ENCODE peak calls at places on chromosome 17, in four cellular contexts. One of them, this sample, is unnamed.

GRCh38 chr17:82536220-82537201 is 17.0 kb downstream of the FOXK2 start:
- DNase-seq in H9: no peak
- DNase-seq in H1: no peak
- DNase-seq in IMR-90: peak
- DNase-seq in this sample: no peak

GRCh38 chr17:77497578-77497934 is 356.8 kb downstream of the SEC14L1 start:
- DNase-seq in H9: no peak
- DNase-seq in H1: no peak
- DNase-seq in IMR-90: no peak
- DNase-seq in this sample: no peak

GRCh38 chr17:7852262-7852670 is 2.6 kb upstream of the TMEM88 start:
- DNase-seq in H9: no peak
- DNase-seq in H1: no peak
- DNase-seq in IMR-90: no peak
- DNase-seq in this sample: no peak

GRCh38 chr17:14310101-14310500 is 9.2 kb downstream of the HS3ST3B1 start:
- DNase-seq in H9: peak
- DNase-seq in H1: no peak
- DNase-seq in IMR-90: no peak
- DNase-seq in this sample: no peak

GRCh38 chr17:15463363-15463762 is 4.1 kb downstream of the CDRT4 start:
- DNase-seq in H9: peak
- DNase-seq in H1: no peak
- DNase-seq in IMR-90: peak
- DNase-seq in this sample: peak

GRCh38 chr17:44331249-44331760 is 6.7 kb upstream of the SLC25A39 start:
- DNase-seq in H9: peak
- DNase-seq in H1: peak
- DNase-seq in IMR-90: peak
- DNase-seq in this sample: peak

GRCh38 chr17:7380321-7380720 is 568 bp upstream of the TNK1 start:
- DNase-seq in H9: peak
- DNase-seq in H1: no peak
- DNase-seq in IMR-90: peak
- DNase-seq in this sample: peak

GRCh38 chr17:75404223-75404738 is 1.2 kb downstream of the GRB2 start:
- DNase-seq in H9: peak
- DNase-seq in H1: no peak
- DNase-seq in IMR-90: peak
- DNase-seq in this sample: peak

GRCh38 chr17:3594056-3594810 is 15.0 kb downstream of the TRPV1 start:
- DNase-seq in H9: no peak
- DNase-seq in H1: no peak
- DNase-seq in IMR-90: peak
- DNase-seq in this sample: peak

GRCh38 chr17:58329035-58329807 is 626 bp upstream of the TSPOAP1 start:
- DNase-seq in H9: no peak
- DNase-seq in H1: peak
- DNase-seq in IMR-90: no peak
- DNase-seq in this sample: peak

GRCh38 chr17:57679356-57679755 is 65.7 kb downstream of the CCDC182 start:
- DNase-seq in H9: no peak
- DNase-seq in H1: peak
- DNase-seq in IMR-90: no peak
- DNase-seq in this sample: no peak

GRCh38 chr17:79028496-79029326 is 4.7 kb downstream of the C1QTNF1 start:
- DNase-seq in H9: no peak
- DNase-seq in H1: no peak
- DNase-seq in IMR-90: no peak
- DNase-seq in this sample: no peak

GRCh38 chr17:17751489-17751995 is 70.3 kb downstream of the RAI1 start:
- DNase-seq in H9: no peak
- DNase-seq in H1: no peak
- DNase-seq in IMR-90: no peak
- DNase-seq in this sample: no peak

GRCh38 chr17:79714129-79714528 is 16.6 kb upstream of the ENPP7 start:
- DNase-seq in H9: no peak
- DNase-seq in H1: no peak
- DNase-seq in IMR-90: no peak
- DNase-seq in this sample: no peak

GRCh38 chr17:37488009-37488604 is 1.6 kb upstream of the DUSP14 start:
- DNase-seq in H9: no peak
- DNase-seq in H1: no peak
- DNase-seq in IMR-90: peak
- DNase-seq in this sample: peak

GRCh38 chr17:57406131-57406980 is 150.0 kb downstream of the MSI2 start:
- DNase-seq in H9: no peak
- DNase-seq in H1: no peak
- DNase-seq in IMR-90: peak
- DNase-seq in this sample: no peak

GRCh38 chr17:83199500-83200201 is 120.2 kb downstream of the METRNL start:
- DNase-seq in H9: no peak
- DNase-seq in H1: no peak
- DNase-seq in IMR-90: peak
- DNase-seq in this sample: no peak

GRCh38 chr17:17141860-17142552 is 64.1 kb downstream of the PLD6 start:
- DNase-seq in H9: peak
- DNase-seq in H1: peak
- DNase-seq in IMR-90: peak
- DNase-seq in this sample: peak

GRCh38 chr17:48194097-48194550 is 86.6 kb downstream of the SNX11 start:
- DNase-seq in H9: no peak
- DNase-seq in H1: no peak
- DNase-seq in IMR-90: peak
- DNase-seq in this sample: no peak

GRCh38 chr17:52823155-52823554 is 664.6 kb upstream of the CA10 start:
- DNase-seq in H9: no peak
- DNase-seq in H1: no peak
- DNase-seq in IMR-90: no peak
- DNase-seq in this sample: no peak
- H3K56ac ChIP-seq in H9: no peak
- H3K56ac ChIP-seq in H1: no peak
- H3K56ac ChIP-seq in IMR-90: no peak
- H3K56ac ChIP-seq in this sample: no peak

DNA sequence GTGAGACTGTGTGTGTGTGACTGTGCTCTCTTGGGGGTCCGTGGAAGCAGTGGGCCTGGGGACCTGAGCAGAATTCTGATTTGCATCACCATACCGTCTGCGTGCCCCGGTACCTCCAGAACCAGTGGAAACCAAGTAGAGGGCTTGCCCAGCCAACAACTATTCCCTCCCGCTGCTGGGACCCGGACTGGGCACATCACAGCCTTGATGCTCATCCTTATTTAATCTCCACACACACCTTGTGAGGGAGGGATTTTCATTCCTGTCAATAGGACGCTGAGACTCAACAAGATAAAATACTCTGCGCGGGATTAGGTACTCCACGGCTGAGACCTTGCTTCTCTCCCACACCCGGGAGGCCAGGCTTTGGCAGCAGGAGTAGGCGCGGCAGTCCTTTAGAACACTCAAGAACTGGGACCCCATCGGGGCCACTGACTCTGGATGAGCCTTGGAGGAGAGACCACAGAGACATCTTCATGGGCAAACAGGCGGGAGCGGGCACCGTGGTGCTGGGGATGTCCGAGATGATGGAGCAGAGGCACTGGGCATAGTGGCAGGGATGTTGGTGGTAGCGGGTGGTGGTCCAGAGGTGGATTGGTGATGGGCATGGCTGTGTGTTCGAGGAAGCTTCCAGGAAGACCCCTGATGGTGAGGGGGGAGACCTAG is 208.0 kb downstream of the NTN1 start:
- DNase-seq in H9: no peak
- DNase-seq in H1: no peak
- DNase-seq in IMR-90: no peak
- DNase-seq in this sample: no peak
- H2BK15ac ChIP-seq in H9: no peak
- H2BK15ac ChIP-seq in H1: no peak
- H2BK15ac ChIP-seq in IMR-90: no peak
- H2BK15ac ChIP-seq in this sample: no peak

DNA sequence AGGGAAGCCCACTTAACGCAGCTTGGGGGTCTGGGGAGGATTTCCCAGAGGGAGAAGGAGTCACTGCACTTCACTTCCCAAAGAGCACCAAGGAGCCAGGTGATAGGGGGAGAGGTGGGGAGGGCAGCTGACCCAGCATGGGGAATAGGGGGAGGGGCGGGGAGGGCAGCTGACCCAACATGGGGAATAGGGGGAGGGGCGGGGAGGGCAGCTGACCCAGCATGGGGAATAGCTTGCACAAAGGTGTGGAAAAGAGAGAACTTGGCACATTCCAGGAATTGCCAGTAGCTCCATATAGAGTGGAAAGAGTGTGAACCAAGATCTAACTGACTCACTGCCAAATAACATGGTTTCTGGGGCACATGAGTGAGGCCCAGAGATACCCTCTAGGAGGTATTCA is 110.3 kb downstream of the CCT6B start:
- DNase-seq in H9: no peak
- DNase-seq in H1: no peak
- DNase-seq in IMR-90: no peak
- DNase-seq in this sample: peak
- H3K56ac ChIP-seq in H9: no peak
- H3K56ac ChIP-seq in H1: no peak
- H3K56ac ChIP-seq in IMR-90: no peak
- H3K56ac ChIP-seq in this sample: no peak

DNA sequence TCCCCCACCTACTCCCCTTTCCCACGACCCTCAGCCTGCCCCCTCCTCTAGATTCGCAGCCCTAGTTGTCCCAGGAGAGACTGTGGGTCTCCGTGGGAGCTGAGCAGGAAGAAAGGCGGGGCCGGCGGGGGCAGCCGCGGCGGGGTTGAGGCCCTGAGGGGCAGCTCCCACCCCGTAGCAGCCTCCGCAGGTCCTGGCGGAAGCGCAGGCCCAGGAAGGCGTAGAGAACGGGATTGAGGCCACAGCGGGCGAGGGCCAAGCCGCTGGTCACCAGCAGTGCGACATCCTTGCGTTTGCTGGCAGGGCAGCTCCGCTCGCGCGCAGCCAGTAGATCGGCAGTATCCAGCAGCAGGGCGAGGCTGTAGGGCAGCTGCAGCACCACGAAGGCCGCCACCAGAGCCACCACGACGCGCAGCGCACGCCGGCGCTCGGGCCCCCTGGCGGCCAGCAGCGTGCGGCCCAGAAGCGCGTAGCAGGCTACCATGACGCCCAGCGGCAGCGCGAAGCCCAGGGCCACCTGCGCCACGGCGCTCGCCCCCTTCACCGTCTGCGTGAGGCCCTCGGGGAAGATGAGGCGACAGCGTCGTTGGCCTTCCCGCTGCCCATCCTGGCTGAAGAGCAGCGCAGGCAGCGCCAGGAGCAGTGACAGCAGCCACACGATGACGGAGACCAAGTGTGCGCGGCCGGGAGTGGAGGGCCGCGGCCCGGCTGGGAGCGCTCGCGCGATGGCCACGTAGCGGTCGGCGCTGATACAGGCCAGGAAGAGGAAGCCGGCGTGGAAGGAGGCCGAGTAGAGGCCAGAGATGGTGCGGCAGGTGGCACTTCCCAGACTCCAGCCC is 1.9 kb downstream of the CCR10 start:
- DNase-seq in H9: peak
- DNase-seq in H1: peak
- DNase-seq in IMR-90: peak
- DNase-seq in this sample: peak
- H2BK15ac ChIP-seq in H9: no peak
- H2BK15ac ChIP-seq in H1: peak
- H2BK15ac ChIP-seq in IMR-90: peak
- H2BK15ac ChIP-seq in this sample: no peak

This sample was measured in mesendoderm.